ENCODE peak calls at places on chromosomes 6 and 20, in eight cellular contexts. Y is iPS DF 6.9, T is lower lobe of right lung, J is heart left ventricle, V is A549, B is heart right ventricle, W is psoas muscle, I is esophagus muscularis mucosa. K is an unnamed sample.
A peak's percentile ranks its signal among the peaks of the same experiment; 100 is the strongest.

GRCh38 chr6:33623895-33624381 is 2.8 kb downstream of the ITPR3 start:
- DNase-seq in B (no peak), J (no peak), V (no peak), Y (no peak), I (no peak), W (no peak), T (no peak), K (peak; percentile 45)

GRCh38 chr6:131909408-131910218 is 41.6 kb downstream of the CCN2 start:
- DNase-seq in Y (peak; percentile 72), J (peak; percentile 58), T (no peak), I (no peak), V (peak; percentile 27), W (no peak), B (no peak), K (peak; percentile 51)

GRCh38 chr6:108168501-108168979 is 2.7 kb downstream of the NR2E1 start:
- DNase-seq in Y (no peak), J (peak; percentile 42), W (no peak), V (no peak), I (no peak), B (no peak), T (peak; percentile 65), K (no peak)

GRCh38 chr20:39849664-39850063 is 839.4 kb downstream of the MAFB start:
- DNase-seq in J (peak; percentile 93), I (no peak), B (peak; percentile 87), Y (no peak), T (peak; percentile 67), W (peak; percentile 89), V (no peak), K (no peak)

GRCh38 chr6:169271158-169271936 is 17.7 kb upstream of the THBS2 start:
- DNase-seq in T (no peak), B (no peak), I (peak; percentile 60), J (no peak), W (no peak), V (no peak), Y (no peak), K (peak; percentile 31)

GRCh38 chr6:32068867-32069266 is 30.7 kb downstream of the CYP21A2 start:
- DNase-seq in I (no peak), J (no peak), T (no peak), Y (no peak), B (peak; percentile 7), V (no peak), W (peak; percentile 32), K (no peak)

GRCh38 chr6:29694637-29695036 is 13.7 kb upstream of the ZFP57 start:
- DNase-seq in Y (no peak), T (no peak), W (no peak), V (no peak), I (no peak), J (no peak), B (no peak), K (no peak)

GRCh38 chr6:26125015-26125690 is 37.9 kb downstream of the HFE start:
- DNase-seq in T (peak; percentile 58), I (no peak), B (no peak), J (no peak), V (no peak), W (no peak), Y (no peak), K (peak; percentile 50)

GRCh38 chr6:15985354-15985995 is 143.4 kb upstream of the MYLIP start:
- DNase-seq in B (no peak), W (no peak), Y (no peak), T (no peak), J (no peak), I (no peak), V (no peak), K (no peak)

GRCh38 chr20:25320035-25320800 is 70.4 kb downstream of the ABHD12 start:
- DNase-seq in J (no peak), B (no peak), V (no peak), W (no peak), Y (no peak), T (no peak), I (no peak), K (no peak)

GRCh38 chr20:4637081-4637797 is 84.5 kb upstream of the PRND start:
- DNase-seq in V (no peak), J (no peak), I (no peak), W (no peak), Y (no peak), T (no peak), B (no peak), K (peak; percentile 15)

GRCh38 chr6:136738178-136739057 is 53.9 kb downstream of the MAP3K5 start:
- DNase-seq in J (no peak), V (no peak), I (no peak), W (no peak), B (no peak), Y (no peak), T (no peak), K (no peak)

DNA sequence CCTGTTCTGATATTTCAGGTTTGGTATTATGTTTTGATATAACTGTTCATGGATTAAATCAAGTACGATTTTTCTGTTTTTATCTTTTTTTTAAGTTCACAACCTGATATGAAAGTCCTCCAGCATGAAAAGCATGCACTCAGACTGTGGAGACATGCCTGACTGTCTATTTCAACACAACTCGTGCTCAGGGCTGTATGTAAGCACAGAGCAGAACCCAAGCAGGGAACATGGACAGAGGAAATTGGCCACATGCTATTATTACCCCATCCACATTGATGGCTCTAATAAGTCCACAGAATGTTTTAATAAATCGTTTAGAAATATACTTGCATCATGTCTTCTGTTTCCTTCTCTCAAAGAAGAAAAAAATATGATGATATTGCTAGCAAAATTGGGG is 730.4 kb downstream of the C6orf118 start:
- DNase-seq in Y (no peak), T (no peak), J (peak; percentile 27), W (no peak), B (no peak), I (no peak), V (no peak), K (no peak)
- H3K9me3 ChIP-seq in Y (peaks cover 4% of the 10 kb centered on the region), T (peaks cover 6% of the 10 kb centered on the region), J (no peaks in the 10 kb centered on the region), W (no peaks in the 10 kb centered on the region), B (peaks cover 17% of the 10 kb centered on the region), I (peaks cover 11% of the 10 kb centered on the region), V (no peaks in the 10 kb centered on the region), K (peaks cover 8% of the 10 kb centered on the region)

GRCh38 chr6:141463237-141463977 is 669.3 kb upstream of the GJE1 start:
- DNase-seq in V (no peak), W (no peak), T (no peak), Y (no peak), J (peak; percentile 30), I (no peak), B (no peak), K (no peak)
- H3K4me3 ChIP-seq in V (no peak overlapping the region), W (peak overlapping the region; percentile 51), T (no peak overlapping the region), Y (no peak overlapping the region), J (no peak overlapping the region), I (no peak overlapping the region), B (peak overlapping the region; percentile 27), K (no peak overlapping the region)

DNA sequence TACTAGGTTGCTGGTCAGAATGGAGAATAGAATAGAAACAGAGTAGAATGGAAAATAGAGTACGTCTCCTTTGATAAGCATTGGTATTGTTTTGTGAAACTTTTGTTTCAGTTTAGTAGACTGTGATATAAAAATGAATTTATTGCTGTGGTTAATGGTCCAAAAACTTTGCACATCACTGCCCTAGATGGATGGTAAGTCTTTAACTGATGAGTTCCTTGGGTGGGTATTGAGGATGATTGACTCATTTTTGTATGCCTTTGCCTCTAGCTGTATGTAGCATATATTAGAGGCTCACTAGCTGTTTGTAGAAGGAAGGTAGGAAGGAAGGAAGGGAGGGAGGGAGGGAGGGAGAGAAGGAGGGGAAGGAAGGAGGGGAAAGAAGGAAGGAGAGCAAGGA is 48.3 kb downstream of the ZDHHC14 start:
- DNase-seq in B (no peak), Y (no peak), V (no peak), W (no peak), I (no peak), T (no peak), J (no peak), K (no peak)
- H3K4me1 ChIP-seq in B (peaks cover 37% of the 10 kb centered on the region), Y (peaks cover 2% of the 10 kb centered on the region), V (peaks cover 12% of the 10 kb centered on the region), W (peaks cover 45% of the 10 kb centered on the region), I (no peaks in the 10 kb centered on the region), T (no peaks in the 10 kb centered on the region), J (peaks cover 4% of the 10 kb centered on the region), K (peaks cover 12% of the 10 kb centered on the region)

GRCh38 chr6:116329156-116329555 is 41.6 kb upstream of the DSE start:
- DNase-seq in J (no peak), V (no peak), W (no peak), B (no peak), Y (no peak), T (no peak), I (no peak), K (no peak)
- H3K9me3 ChIP-seq in J (no peaks in the 10 kb centered on the region), V (no peaks in the 10 kb centered on the region), W (no peaks in the 10 kb centered on the region), B (peaks cover 5% of the 10 kb centered on the region), Y (no peaks in the 10 kb centered on the region), T (no peaks in the 10 kb centered on the region), I (no peaks in the 10 kb centered on the region), K (no peaks in the 10 kb centered on the region)

GRCh38 chr6:36362551-36363389 is 24.7 kb downstream of the ETV7 start:
- DNase-seq in I (no peak), B (no peak), W (no peak), V (no peak), J (no peak), Y (no peak), T (peak; percentile 71), K (no peak)

GRCh38 chr6:36361071-36361470 is 24.4 kb upstream of the BNIP5 start:
- DNase-seq in V (no peak), W (no peak), I (no peak), J (no peak), B (no peak), Y (no peak), T (no peak), K (no peak)

GRCh38 chr6:36357872-36358234 is 21.2 kb upstream of the BNIP5 start:
- DNase-seq in T (no peak), J (no peak), B (no peak), I (no peak), Y (no peak), W (no peak), V (no peak), K (no peak)

GRCh38 chr6:36358235-36358915 is 21.7 kb upstream of the BNIP5 start:
- DNase-seq in B (no peak), J (no peak), I (no peak), T (no peak), V (no peak), W (no peak), Y (no peak), K (no peak)

GRCh38 chr6:36360241-36361054 is 23.8 kb upstream of the BNIP5 start:
- DNase-seq in V (peak; percentile 68), J (peak; percentile 75), T (peak; percentile 85), I (peak; percentile 93), W (peak; percentile 80), Y (peak; percentile 60), B (peak; percentile 60), K (peak; percentile 77)
- H3K4me3 ChIP-seq in V (no peak overlapping the region), J (no peak overlapping the region), T (no peak overlapping the region), I (no peak overlapping the region), W (no peak overlapping the region), Y (no peak overlapping the region), B (no peak overlapping the region), K (no peak overlapping the region)

GRCh38 chr20:51166489-51166888 is 143.6 kb upstream of the KCNG1 start:
- DNase-seq in Y (no peak), V (no peak), I (no peak), J (no peak), W (no peak), B (no peak), T (no peak), K (no peak)
- H3K4me1 ChIP-seq in Y (no peaks in the 10 kb centered on the region), V (no peaks in the 10 kb centered on the region), I (no peaks in the 10 kb centered on the region), J (no peaks in the 10 kb centered on the region), W (no peaks in the 10 kb centered on the region), B (no peaks in the 10 kb centered on the region), T (no peaks in the 10 kb centered on the region), K (no peaks in the 10 kb centered on the region)

DNA sequence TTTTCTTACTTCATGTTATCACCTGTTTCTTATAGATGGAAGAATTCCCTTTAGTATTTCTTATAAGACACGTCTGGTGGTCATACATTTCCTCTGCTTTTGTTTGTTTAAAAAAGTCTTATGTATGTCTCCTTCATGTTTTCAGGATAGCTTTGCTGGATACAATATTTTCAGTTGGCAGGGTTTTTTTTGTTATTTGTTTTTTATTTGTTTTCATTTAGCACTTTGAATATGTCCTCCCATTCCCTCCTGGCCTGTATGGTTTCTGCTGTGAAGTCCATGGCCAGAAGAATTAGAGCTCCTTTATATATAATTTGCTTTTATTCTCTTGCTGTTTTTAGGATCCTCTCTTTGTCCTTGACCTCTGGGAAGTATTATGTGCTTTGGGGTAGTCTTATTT is 82.7 kb upstream of the RAB32 start:
- DNase-seq in V (no peak), B (no peak), T (no peak), W (no peak), I (no peak), Y (no peak), J (no peak), K (no peak)
- H3K9me3 ChIP-seq in V (no peaks in the 10 kb centered on the region), B (peaks cover 56% of the 10 kb centered on the region), T (peaks cover 8% of the 10 kb centered on the region), W (peaks cover 19% of the 10 kb centered on the region), I (peaks cover 23% of the 10 kb centered on the region), Y (no peaks in the 10 kb centered on the region), J (peaks cover 7% of the 10 kb centered on the region), K (no peaks in the 10 kb centered on the region)

K was measured in HAP-1.